ENCODE peak calls at places on chromosomes 12 and 14, in ten cellular contexts. D, W, P, F, M, X, Y, Q, H and G are unnamed samples.

GRCh38 chr14:89110110-89110509 is 285.7 kb downstream of the TTC8 start:
- DNase-seq in Q (no peak), P (no peak), H (no peak), F (no peak), D (no peak), W (no peak), M (no peak), X (no peak), Y (no peak), G (no peak)

GRCh38 chr14:74414380-74414779 is 11.6 kb downstream of the SYNDIG1L start:
- DNase-seq in H (no peak), W (no peak), P (no peak), D (no peak), Q (no peak), F (no peak), M (no peak), Y (no peak), X (no peak), G (no peak)

GRCh38 chr12:57057037-57057436 is 7.1 kb upstream of the MYO1A start:
- DNase-seq in X (no peak), H (no peak), P (no peak), D (no peak), M (no peak), Y (no peak), W (no peak), Q (no peak), F (no peak), G (no peak)

GRCh38 chr12:20234474-20234873 is 133.9 kb upstream of the PDE3A start:
- DNase-seq in M (no peak), Q (no peak), P (no peak), Y (no peak), F (no peak), H (no peak), D (no peak), X (no peak), W (no peak), G (no peak)

GRCh38 chr14:56216631-56217379 is 98.6 kb downstream of the PELI2 start:
- DNase-seq in W (no peak), X (peak), H (no peak), F (no peak), M (peak), D (peak), Q (peak), Y (no peak), P (no peak), G (peak)

GRCh38 chr12:108784270-108784669 is 53.0 kb upstream of the CORO1C start:
- DNase-seq in H (no peak), Y (no peak), P (no peak), D (no peak), X (no peak), W (no peak), Q (no peak), M (no peak), F (no peak), G (no peak)

GRCh38 chr12:4355843-4356327 is 23.6 kb downstream of the FGF23 start:
- DNase-seq in F (peak), Q (peak), X (peak), P (peak), D (no peak), Y (no peak), M (no peak), W (no peak), H (no peak), G (no peak)

GRCh38 chr12:64744422-64745258 is 14.6 kb downstream of the GNS start:
- DNase-seq in W (no peak), D (no peak), X (no peak), P (peak), Q (no peak), F (peak), H (no peak), Y (no peak), M (no peak), G (no peak)

GRCh38 chr12:121514184-121514742 is 66.6 kb downstream of the KDM2B start:
- DNase-seq in Q (no peak), H (no peak), F (no peak), D (no peak), W (no peak), Y (no peak), P (no peak), X (no peak), M (no peak), G (no peak)

GRCh38 chr14:48731260-48731659 is 854.9 kb downstream of the RPS29 start:
- DNase-seq in H (no peak), W (no peak), Q (no peak), X (no peak), F (no peak), M (no peak), D (no peak), Y (no peak), P (no peak), G (no peak)

GRCh38 chr12:45743247-45743646 is 13.7 kb downstream of the ARID2 start:
- DNase-seq in Y (no peak), D (no peak), Q (no peak), X (no peak), W (no peak), P (no peak), H (no peak), M (no peak), F (no peak), G (no peak)

GRCh38 chr14:99806040-99806439 is 12.8 kb downstream of the EML1 start:
- DNase-seq in P (no peak), M (no peak), Q (no peak), F (no peak), X (no peak), W (no peak), H (no peak), Y (no peak), D (no peak), G (no peak)

GRCh38 chr12:102955926-102956737 is 1.3 kb upstream of the ASCL1 start:
- DNase-seq in Q (no peak), H (peak), X (no peak), P (no peak), Y (no peak), D (no peak), W (no peak), F (no peak), M (no peak), G (no peak)

GRCh38 chr12:128138125-128138524 is 128.8 kb upstream of the TMEM132C start:
- DNase-seq in Y (no peak), X (no peak), F (no peak), M (no peak), W (no peak), Q (no peak), P (no peak), D (no peak), H (no peak), G (no peak)

GRCh38 chr12:62481843-62482540 is 15.4 kb downstream of the MON2 start:
- DNase-seq in W (no peak), H (no peak), Q (no peak), F (no peak), D (no peak), X (no peak), Y (no peak), M (no peak), P (no peak), G (no peak)

GRCh38 chr12:39178837-39179236 is 264.1 kb downstream of the KIF21A start:
- DNase-seq in F (no peak), Q (no peak), P (no peak), H (no peak), D (no peak), M (no peak), W (no peak), X (no peak), Y (no peak), G (no peak)

GRCh38 chr14:98323850-98324249 is 948.1 kb downstream of the BCL11B start:
- DNase-seq in H (no peak), P (no peak), Y (no peak), F (no peak), M (no peak), W (no peak), Q (no peak), D (no peak), X (no peak), G (no peak)

GRCh38 chr12:113467514-113468364 is 3.9 kb downstream of the LHX5 start:
- DNase-seq in X (no peak), F (peak), W (no peak), M (no peak), Q (peak), H (no peak), D (no peak), P (no peak), Y (no peak), G (no peak)

GRCh38 chr14:23193432-23193831 is 10.0 kb upstream of the SLC7A8 start:
- DNase-seq in M (no peak), P (no peak), H (no peak), Y (no peak), X (no peak), Q (no peak), W (no peak), D (no peak), F (no peak), G (no peak)

GRCh38 chr14:38791862-38792261 is 311.2 kb downstream of the SEC23A start:
- DNase-seq in Y (no peak), H (no peak), X (no peak), W (no peak), P (no peak), M (no peak), D (no peak), F (no peak), Q (no peak), G (no peak)

GRCh38 chr12:113912761-113913295 is 53.3 kb downstream of the RBM19 start:
- DNase-seq in Y (no peak), M (peak), X (peak), D (peak), H (no peak), W (no peak), Q (peak), F (peak), P (peak), G (peak)

GRCh38 chr14:39091716-39092115 is 11.3 kb downstream of the SEC23A start:
- DNase-seq in D (no peak), X (no peak), Q (no peak), M (no peak), Y (no peak), W (no peak), H (no peak), P (no peak), F (no peak), G (no peak)

GRCh38 chr12:52019123-52019770 is 12.5 kb downstream of the TAMALIN start:
- DNase-seq in M (no peak), H (no peak), Q (no peak), F (no peak), P (no peak), Y (no peak), W (peak), D (no peak), X (no peak), G (no peak)

GRCh38 chr12:103169-103981 is 36.8 kb downstream of the IQSEC3 start:
- DNase-seq in Q (peak), Y (no peak), M (no peak), W (peak), F (peak), H (no peak), P (no peak), D (no peak), X (no peak), G (no peak)

GRCh38 chr12:47408171-47408871 is 297.5 kb downstream of the RPAP3 start:
- DNase-seq in Q (peak), W (no peak), F (peak), X (peak), P (peak), H (no peak), M (no peak), Y (no peak), D (no peak), G (no peak)

GRCh38 chr14:103007555-103007954 is 49.8 kb downstream of the CDC42BPB start:
- DNase-seq in Y (no peak), X (no peak), Q (no peak), H (no peak), F (no peak), P (no peak), M (no peak), D (no peak), W (peak), G (no peak)

GRCh38 chr12:67070307-67070600 is 198.9 kb upstream of the CAND1 start:
- DNase-seq in P (no peak), Q (no peak), Y (no peak), X (no peak), D (no peak), H (no peak), M (no peak), F (no peak), W (no peak), G (no peak)

GRCh38 chr12:131132118-131132892 is 178.6 kb downstream of the ADGRD1 start:
- DNase-seq in H (no peak), F (peak), Q (peak), P (peak), D (peak), W (peak), X (peak), M (peak), Y (peak), G (peak)

GRCh38 chr14:21647380-21647779 is 6.3 kb upstream of the OR4E2 start:
- DNase-seq in X (no peak), W (no peak), M (no peak), Q (no peak), H (no peak), F (no peak), Y (no peak), P (no peak), D (no peak), G (no peak)

GRCh38 chr12:84814664-84815245 is 97.8 kb downstream of the SLC6A15 start:
- DNase-seq in W (no peak), F (no peak), Q (no peak), X (no peak), D (no peak), Y (no peak), H (no peak), M (no peak), P (no peak), G (no peak)

GRCh38 chr12:122891661-122892525 is 4.0 kb downstream of the VPS37B start:
- DNase-seq in D (no peak), Y (no peak), W (no peak), M (no peak), F (peak), P (no peak), H (no peak), Q (peak), X (no peak), G (no peak)

GRCh38 chr12:131102991-131103609 is 149.4 kb downstream of the ADGRD1 start:
- DNase-seq in M (peak), X (peak), W (peak), F (no peak), Q (no peak), D (peak), H (no peak), P (no peak), Y (no peak), G (peak)

DNA sequence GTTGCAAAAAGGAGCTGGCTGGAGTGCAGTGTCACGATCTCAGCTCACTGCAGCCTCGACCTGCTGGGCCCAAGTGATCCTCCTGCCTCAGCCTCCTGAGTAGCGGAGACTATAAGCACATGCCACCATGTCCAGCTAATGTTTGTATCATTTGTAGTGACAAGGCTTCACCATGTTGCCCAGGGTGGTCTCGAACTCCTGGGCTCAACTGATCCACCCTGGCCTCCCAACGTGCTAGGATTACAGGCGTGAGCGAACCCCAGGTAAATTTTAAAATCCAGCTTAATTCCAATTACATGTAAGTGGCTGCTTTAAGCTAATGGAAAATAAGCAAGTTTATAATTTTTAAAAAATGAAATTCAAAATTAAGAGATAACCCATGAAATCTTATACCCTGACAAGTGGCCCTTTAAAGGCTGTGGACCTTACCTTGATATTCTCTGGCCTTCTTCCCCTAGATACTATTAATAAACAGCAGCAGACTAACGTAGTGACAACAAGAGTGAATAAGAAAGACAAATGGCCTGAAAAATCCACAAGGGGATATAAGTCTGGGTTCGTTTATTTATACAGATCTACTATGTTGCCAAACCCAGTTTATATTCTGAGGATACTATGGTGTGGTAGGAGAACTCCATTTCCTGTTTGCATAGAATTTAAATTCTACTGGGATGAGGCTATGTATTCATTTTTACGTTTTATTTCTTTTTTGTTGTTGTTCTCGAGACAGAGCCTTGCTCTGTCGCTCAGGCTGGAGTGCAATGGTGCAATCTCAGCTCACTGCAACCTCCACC is 25.6 kb upstream of the SLC2A3 start:
- DNase-seq in Y (no peak), F (no peak), X (no peak), D (no peak), P (no peak), M (no peak), Q (no peak), H (no peak), W (no peak), G (no peak)
- TF ChIP-seq EP300 in Y (no peak), F (no peak), X (no peak), D (no peak), P (no peak), M (no peak), Q (no peak), H (no peak), W (no peak), G (no peak)

DNA sequence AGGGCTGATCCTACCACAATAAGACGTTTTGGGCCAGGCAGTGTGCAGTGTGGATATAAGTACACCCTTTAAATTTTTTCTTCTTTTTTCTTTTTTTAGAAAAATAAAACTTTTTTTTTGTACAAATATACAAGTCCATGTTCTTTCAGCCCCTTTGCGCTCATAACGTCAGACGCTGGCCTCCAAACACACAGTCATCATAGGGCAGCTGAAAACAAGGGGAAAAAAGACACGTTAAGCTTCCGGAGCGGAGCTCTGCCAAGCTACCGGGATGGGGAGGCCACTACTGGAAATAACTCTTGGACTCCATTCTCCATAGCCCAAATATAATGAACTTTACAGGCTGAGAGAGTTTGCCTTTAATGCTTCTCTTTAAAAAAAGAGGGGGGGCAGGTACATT is 2.7 kb downstream of the NFKBIA start:
- DNase-seq in H (no peak), W (peak), Y (no peak), Q (no peak), P (no peak), D (no peak), M (peak), X (no peak), F (no peak), G (no peak)
- TF ChIP-seq EP300 in H (no peak), W (no peak), Y (no peak), Q (no peak), P (no peak), D (no peak), M (no peak), X (no peak), F (no peak), G (no peak)

DNA sequence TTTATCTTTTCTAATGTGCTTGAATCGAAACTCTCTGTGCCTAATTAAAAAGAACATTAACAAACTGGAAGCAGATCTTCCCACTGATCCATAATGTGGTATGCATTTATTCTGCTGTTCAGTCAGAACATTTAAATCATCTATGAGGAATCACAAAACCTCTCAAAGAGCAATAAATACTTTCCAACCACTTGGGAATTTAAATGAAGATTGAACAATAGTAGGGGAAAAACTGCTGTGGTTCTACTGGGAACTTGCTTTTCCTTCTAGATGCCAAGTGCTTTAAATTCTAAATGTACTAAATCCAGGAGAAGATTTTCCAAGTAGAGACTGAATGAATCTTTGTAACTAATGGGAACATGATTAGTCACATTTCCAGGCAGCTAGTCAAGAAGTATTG is 12.3 kb upstream of the CHPT1 start:
- DNase-seq in Y (no peak), F (no peak), P (no peak), M (no peak), H (no peak), D (no peak), Q (no peak), X (no peak), W (no peak), G (no peak)
- TF ChIP-seq EP300 in Y (no peak), F (no peak), P (no peak), M (no peak), H (no peak), D (no peak), Q (no peak), X (no peak), W (no peak), G (no peak)

DNA sequence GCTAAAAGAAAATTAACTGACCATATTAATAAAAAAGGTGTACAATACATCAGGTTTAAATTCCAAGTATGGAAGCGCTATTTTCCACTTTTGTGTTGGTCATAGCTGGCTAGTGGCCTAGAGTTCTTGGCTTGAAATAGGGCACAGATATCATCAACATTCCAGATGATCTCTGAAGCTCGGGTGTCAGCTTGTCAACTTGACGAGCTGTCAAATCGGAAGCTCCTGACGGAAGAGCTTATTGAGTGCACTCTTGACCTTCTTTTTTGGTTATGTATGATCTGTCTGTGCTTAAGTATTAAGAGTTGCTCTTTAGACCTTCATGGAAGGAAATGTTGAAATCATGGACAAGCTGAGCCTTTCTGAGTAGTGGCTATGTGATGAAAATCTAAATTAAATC is 177.9 kb downstream of the APAF1 start:
- DNase-seq in H (no peak), M (no peak), P (peak), Q (no peak), F (no peak), X (no peak), W (no peak), Y (no peak), D (no peak), G (no peak)
- TF ChIP-seq EP300 in H (no peak), M (no peak), P (no peak), Q (no peak), F (no peak), X (no peak), W (no peak), Y (no peak), D (no peak), G (no peak)

GRCh38 chr14:95662376-95663186 is 23.6 kb upstream of the TCL1B start:
- DNase-seq in Y (no peak), F (no peak), D (no peak), Q (no peak), P (no peak), X (no peak), W (no peak), H (no peak), M (no peak), G (no peak)
- TF ChIP-seq EP300 in Y (no peak), F (no peak), D (no peak), Q (no peak), P (no peak), X (no peak), W (no peak), H (no peak), M (no peak), G (no peak)

DNA sequence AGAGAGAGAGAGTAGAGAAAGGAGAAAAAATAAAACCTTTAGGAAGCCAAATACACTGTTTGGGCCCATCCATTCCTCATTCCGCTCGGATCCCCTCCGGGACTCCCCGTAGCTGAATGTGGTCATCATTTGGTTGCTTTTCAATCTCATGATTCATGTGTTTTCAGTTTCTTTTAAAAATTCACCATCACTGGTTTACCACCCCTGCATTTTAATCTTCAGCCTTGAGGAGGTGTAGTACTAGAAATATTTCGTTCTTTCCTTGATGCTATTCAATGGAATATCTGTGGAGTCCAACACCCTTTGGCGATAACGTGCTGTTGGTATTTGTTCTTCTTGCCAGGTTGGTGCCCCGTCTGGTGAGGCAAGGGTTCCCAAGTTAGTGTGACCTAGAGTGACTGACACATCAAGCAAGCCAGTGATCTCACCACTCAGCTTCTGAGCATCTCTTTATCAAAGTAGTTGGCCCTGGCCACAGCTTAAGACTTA is 60.1 kb downstream of the PLXNC1 start:
- DNase-seq in W (no peak), Y (no peak), P (no peak), F (no peak), H (no peak), M (peak), X (no peak), Q (peak), D (no peak), G (no peak)
- TF ChIP-seq EP300 in W (no peak), Y (no peak), P (no peak), F (no peak), H (no peak), M (no peak), X (no peak), Q (no peak), D (no peak), G (no peak)